ENCODE peak calls at places on chromosomes 12 and 14, in five cellular contexts. One of them, this sample, is unnamed.

GRCh38 chr12:68915055-68915454 is 17.9 kb downstream of the CPM start:
- DNase-seq in spleen: no peak
- DNase-seq in aorta: no peak
- DNase-seq in WERI-Rb-1: no peak
- DNase-seq in AG10803: peak; percentile 95
- DNase-seq in this sample: no peak

GRCh38 chr14:34781242-34781641 is 66.8 kb upstream of the CFL2 start:
- DNase-seq in spleen: no peak
- DNase-seq in aorta: peak; percentile 50
- DNase-seq in WERI-Rb-1: no peak
- DNase-seq in AG10803: peak; percentile 85
- DNase-seq in this sample: no peak

GRCh38 chr12:65355461-65355860 is 77.0 kb downstream of the MSRB3 start:
- DNase-seq in spleen: no peak
- DNase-seq in aorta: no peak
- DNase-seq in WERI-Rb-1: no peak
- DNase-seq in AG10803: peak; percentile 5
- DNase-seq in this sample: no peak

GRCh38 chr12:52074006-52074405 is 4.2 kb downstream of the ATG101 start:
- DNase-seq in spleen: peak; percentile 77
- DNase-seq in aorta: peak; percentile 41
- DNase-seq in WERI-Rb-1: no peak
- DNase-seq in AG10803: peak; percentile 81
- DNase-seq in this sample: no peak

GRCh38 chr14:35220920-35221319 is 71.3 kb upstream of the PSMA6 start:
- DNase-seq in spleen: no peak
- DNase-seq in aorta: no peak
- DNase-seq in WERI-Rb-1: no peak
- DNase-seq in AG10803: no peak
- DNase-seq in this sample: no peak

GRCh38 chr12:13727707-13728147 is 253.7 kb downstream of the GRIN2B start:
- DNase-seq in spleen: no peak
- DNase-seq in aorta: no peak
- DNase-seq in WERI-Rb-1: no peak
- DNase-seq in AG10803: no peak
- DNase-seq in this sample: no peak

GRCh38 chr14:32226051-32226450 is 23.0 kb upstream of the RNU6-8 start:
- DNase-seq in spleen: no peak
- DNase-seq in aorta: no peak
- DNase-seq in WERI-Rb-1: no peak
- DNase-seq in AG10803: peak; percentile 16
- DNase-seq in this sample: no peak

GRCh38 chr12:23014749-23015148 is 389.8 kb downstream of the ETNK1 start:
- DNase-seq in spleen: no peak
- DNase-seq in aorta: no peak
- DNase-seq in WERI-Rb-1: no peak
- DNase-seq in AG10803: no peak
- DNase-seq in this sample: no peak

GRCh38 chr12:64008596-64008995 is 164.1 kb downstream of the SRGAP1 start:
- DNase-seq in spleen: no peak
- DNase-seq in aorta: no peak
- DNase-seq in WERI-Rb-1: no peak
- DNase-seq in AG10803: no peak
- DNase-seq in this sample: no peak

GRCh38 chr12:65649126-65649525 is 175.2 kb upstream of the HMGA2 start:
- DNase-seq in spleen: no peak
- DNase-seq in aorta: no peak
- DNase-seq in WERI-Rb-1: no peak
- DNase-seq in AG10803: peak; percentile 98
- DNase-seq in this sample: no peak

GRCh38 chr14:21106191-21106505 is 5.3 kb downstream of the TMEM253 start:
- DNase-seq in spleen: no peak
- DNase-seq in aorta: no peak
- DNase-seq in WERI-Rb-1: no peak
- DNase-seq in AG10803: peak; percentile 36
- DNase-seq in this sample: no peak
- H3K4me3 ChIP-seq in spleen: no peak overlapping the region
- H3K4me3 ChIP-seq in aorta: no peak overlapping the region
- H3K4me3 ChIP-seq in WERI-Rb-1: peak overlapping the region; percentile 36
- H3K4me3 ChIP-seq in AG10803: no peak overlapping the region
- H3K4me3 ChIP-seq in this sample: no peak overlapping the region

GRCh38 chr14:104843006-104843405 is 22.1 kb upstream of the CEP170B start:
- DNase-seq in spleen: peak; percentile 30
- DNase-seq in aorta: no peak
- DNase-seq in WERI-Rb-1: no peak
- DNase-seq in AG10803: no peak
- DNase-seq in this sample: peak; percentile 59
- H3K4me3 ChIP-seq in spleen: no peak overlapping the region
- H3K4me3 ChIP-seq in aorta: no peak overlapping the region
- H3K4me3 ChIP-seq in WERI-Rb-1: no peak overlapping the region
- H3K4me3 ChIP-seq in AG10803: no peak overlapping the region
- H3K4me3 ChIP-seq in this sample: no peak overlapping the region

GRCh38 chr14:105477659-105478623 is 3.3 kb downstream of the CRIP2 start:
- DNase-seq in spleen: peak; percentile 88
- DNase-seq in aorta: no peak
- DNase-seq in WERI-Rb-1: no peak
- DNase-seq in AG10803: no peak
- DNase-seq in this sample: no peak

GRCh38 chr14:105478624-105479305 is 4.1 kb downstream of the CRIP2 start:
- DNase-seq in spleen: no peak
- DNase-seq in aorta: no peak
- DNase-seq in WERI-Rb-1: no peak
- DNase-seq in AG10803: no peak
- DNase-seq in this sample: no peak

GRCh38 chr14:105475269-105475915 is 771 bp downstream of the CRIP2 start:
- DNase-seq in spleen: no peak
- DNase-seq in aorta: peak; percentile 83
- DNase-seq in WERI-Rb-1: no peak
- DNase-seq in AG10803: no peak
- DNase-seq in this sample: no peak

GRCh38 chr14:105475916-105476845 is 1.6 kb downstream of the CRIP2 start:
- DNase-seq in spleen: peak; percentile 90
- DNase-seq in aorta: peak; percentile 80
- DNase-seq in WERI-Rb-1: no peak
- DNase-seq in AG10803: peak; percentile 43
- DNase-seq in this sample: no peak

GRCh38 chr14:105476937-105477658 is 2.5 kb downstream of the CRIP2 start:
- DNase-seq in spleen: no peak
- DNase-seq in aorta: no peak
- DNase-seq in WERI-Rb-1: no peak
- DNase-seq in AG10803: no peak
- DNase-seq in this sample: no peak
- H3K4me3 ChIP-seq in spleen: peak overlapping the region; percentile 80
- H3K4me3 ChIP-seq in aorta: peak overlapping the region; percentile 12
- H3K4me3 ChIP-seq in WERI-Rb-1: no peak overlapping the region
- H3K4me3 ChIP-seq in AG10803: peak overlapping the region; percentile 77
- H3K4me3 ChIP-seq in this sample: peak overlapping the region; percentile 73

DNA sequence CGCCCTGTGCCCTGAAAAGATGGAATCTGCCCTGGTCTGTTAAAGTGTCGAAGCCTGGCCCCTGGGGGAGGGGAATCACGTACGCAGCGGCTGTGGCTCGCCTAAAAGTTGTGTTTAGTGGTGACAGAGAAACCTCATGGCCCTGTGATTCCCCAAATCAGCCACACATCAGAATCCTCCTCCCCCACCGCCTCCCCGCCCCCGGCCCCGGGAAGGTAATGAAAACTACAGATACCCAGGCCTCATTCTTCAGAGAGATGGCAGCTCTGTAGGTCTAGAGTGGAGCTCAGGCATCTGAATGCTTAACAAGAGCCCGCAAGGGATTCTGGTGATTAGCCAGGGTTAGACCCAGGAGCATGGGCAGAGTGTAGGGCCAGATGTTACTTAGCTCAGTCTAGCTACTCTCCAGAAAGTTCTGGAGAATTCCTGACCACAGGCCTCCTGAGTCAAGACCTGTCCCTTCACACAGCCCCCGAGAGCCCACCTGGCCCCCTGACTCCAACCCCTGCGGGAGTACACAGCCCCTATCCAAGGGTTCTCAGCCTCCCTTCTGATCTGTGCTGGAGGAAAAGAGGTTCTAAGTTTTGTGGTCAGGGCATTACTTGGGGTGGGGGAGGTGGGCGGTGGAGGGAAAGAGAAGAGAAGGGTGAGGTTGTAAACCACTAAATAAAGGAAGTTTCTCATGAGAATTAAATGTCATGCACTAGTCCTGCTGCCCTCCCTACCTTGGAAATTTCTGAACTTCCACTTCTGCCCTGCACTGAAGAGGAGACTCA is 114.8 kb downstream of the PLXNC1 start:
- DNase-seq in spleen: peak; percentile 84
- DNase-seq in aorta: peak; percentile 64
- DNase-seq in WERI-Rb-1: no peak
- DNase-seq in AG10803: no peak
- DNase-seq in this sample: no peak
- H3K4me3 ChIP-seq in spleen: peak overlapping the region; percentile 38
- H3K4me3 ChIP-seq in aorta: no peak overlapping the region
- H3K4me3 ChIP-seq in WERI-Rb-1: no peak overlapping the region
- H3K4me3 ChIP-seq in AG10803: peak overlapping the region; percentile 68
- H3K4me3 ChIP-seq in this sample: peak overlapping the region; percentile 49

GRCh38 chr12:116556356-116556952 is 2.7 kb upstream of the MAP1LC3B2 start:
- DNase-seq in spleen: no peak
- DNase-seq in aorta: no peak
- DNase-seq in WERI-Rb-1: no peak
- DNase-seq in AG10803: no peak
- DNase-seq in this sample: no peak

GRCh38 chr12:116559080-116559329 is 176 bp upstream of the MAP1LC3B2 start:
- DNase-seq in spleen: no peak
- DNase-seq in aorta: no peak
- DNase-seq in WERI-Rb-1: no peak
- DNase-seq in AG10803: no peak
- DNase-seq in this sample: no peak

GRCh38 chr12:116556964-116557706 is 2.0 kb upstream of the MAP1LC3B2 start:
- DNase-seq in spleen: no peak
- DNase-seq in aorta: no peak
- DNase-seq in WERI-Rb-1: no peak
- DNase-seq in AG10803: peak; percentile 54
- DNase-seq in this sample: no peak

GRCh38 chr12:116559330-116560080 is at the start of gene MAP1LC3B2:
- DNase-seq in spleen: peak; percentile 94
- DNase-seq in aorta: peak; percentile 77
- DNase-seq in WERI-Rb-1: no peak
- DNase-seq in AG10803: peak; percentile 88
- DNase-seq in this sample: peak; percentile 76

DNA sequence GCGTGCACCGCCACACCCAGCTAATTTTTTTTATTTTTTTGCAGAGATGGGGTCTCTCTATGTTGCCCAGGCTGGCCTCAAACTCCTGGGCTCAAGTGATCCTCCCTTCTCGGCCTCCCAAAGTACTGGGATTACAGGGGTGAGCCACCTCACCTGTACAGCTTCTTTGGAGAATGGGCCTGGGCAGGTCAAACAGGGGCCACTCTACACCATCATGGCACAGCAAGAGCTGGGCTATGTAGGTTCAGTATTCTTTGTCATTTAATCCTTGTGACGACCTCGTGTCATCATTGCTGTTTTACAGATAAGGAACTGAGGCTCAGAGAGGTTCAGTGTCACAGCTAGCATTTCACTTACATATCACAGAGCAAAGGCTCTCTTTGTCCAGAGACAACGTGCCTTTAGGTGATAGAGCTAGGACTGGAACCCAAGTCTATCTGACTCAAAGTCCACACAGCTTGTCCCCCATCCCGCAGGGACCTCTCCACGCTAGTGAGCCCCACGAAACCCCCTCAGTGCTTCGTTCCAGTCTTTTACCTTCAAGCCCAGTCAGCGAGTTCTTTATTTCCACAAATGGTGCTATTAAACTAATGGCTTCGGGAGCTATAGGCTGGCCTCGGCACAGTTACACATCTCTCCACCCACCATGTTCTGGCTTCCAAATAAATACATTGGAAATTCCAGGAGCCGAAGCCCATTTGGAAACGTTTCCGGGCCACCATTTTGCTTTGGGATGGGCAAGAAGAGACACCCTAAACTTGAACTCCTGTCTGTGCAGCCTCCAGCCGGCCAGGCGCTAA is 701 bp upstream of the MAP1LC3B2 start:
- DNase-seq in spleen: no peak
- DNase-seq in aorta: no peak
- DNase-seq in WERI-Rb-1: no peak
- DNase-seq in AG10803: no peak
- DNase-seq in this sample: no peak
- H3K4me3 ChIP-seq in spleen: no peak overlapping the region
- H3K4me3 ChIP-seq in aorta: no peak overlapping the region
- H3K4me3 ChIP-seq in WERI-Rb-1: no peak overlapping the region
- H3K4me3 ChIP-seq in AG10803: no peak overlapping the region
- H3K4me3 ChIP-seq in this sample: no peak overlapping the region

GRCh38 chr12:27192118-27192802 is 51.8 kb upstream of the STK38L start:
- DNase-seq in spleen: no peak
- DNase-seq in aorta: no peak
- DNase-seq in WERI-Rb-1: no peak
- DNase-seq in AG10803: no peak
- DNase-seq in this sample: no peak

GRCh38 chr12:27193106-27193505 is 51.0 kb upstream of the STK38L start:
- DNase-seq in spleen: no peak
- DNase-seq in aorta: no peak
- DNase-seq in WERI-Rb-1: no peak
- DNase-seq in AG10803: peak; percentile 83
- DNase-seq in this sample: no peak

GRCh38 chr12:27187697-27188096 is 56.4 kb upstream of the STK38L start:
- DNase-seq in spleen: no peak
- DNase-seq in aorta: no peak
- DNase-seq in WERI-Rb-1: no peak
- DNase-seq in AG10803: no peak
- DNase-seq in this sample: no peak

GRCh38 chr12:27191531-27191930 is 52.6 kb upstream of the STK38L start:
- DNase-seq in spleen: no peak
- DNase-seq in aorta: no peak
- DNase-seq in WERI-Rb-1: no peak
- DNase-seq in AG10803: no peak
- DNase-seq in this sample: no peak

DNA sequence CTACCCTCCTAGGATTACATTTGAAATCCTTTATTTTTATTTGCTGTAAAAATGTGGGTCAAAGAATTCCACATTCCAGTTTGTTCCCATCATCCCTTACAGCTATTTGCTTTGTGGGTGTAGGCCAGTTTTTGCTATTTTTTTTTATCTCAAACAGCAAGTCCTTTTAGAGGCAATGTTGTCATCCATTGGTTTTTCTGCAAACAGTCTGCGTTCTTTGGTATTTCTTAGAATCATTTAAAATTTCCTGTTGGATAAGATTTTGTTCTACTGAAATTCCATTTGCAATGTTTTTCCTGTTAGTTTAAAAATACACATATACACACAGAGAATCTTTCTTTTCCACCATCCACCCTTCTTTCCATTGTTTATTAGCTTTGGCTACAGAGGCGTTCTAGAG is 53.3 kb upstream of the STK38L start:
- DNase-seq in spleen: no peak
- DNase-seq in aorta: no peak
- DNase-seq in WERI-Rb-1: no peak
- DNase-seq in AG10803: peak; percentile 76
- DNase-seq in this sample: no peak
- H3K4me3 ChIP-seq in spleen: no peak overlapping the region
- H3K4me3 ChIP-seq in aorta: no peak overlapping the region
- H3K4me3 ChIP-seq in WERI-Rb-1: no peak overlapping the region
- H3K4me3 ChIP-seq in AG10803: no peak overlapping the region
- H3K4me3 ChIP-seq in this sample: no peak overlapping the region

GRCh38 chr14:102827716-102828115 is 50.5 kb downstream of the TRAF3 start:
- DNase-seq in spleen: no peak
- DNase-seq in aorta: no peak
- DNase-seq in WERI-Rb-1: no peak
- DNase-seq in AG10803: no peak
- DNase-seq in this sample: no peak
- H3K4me3 ChIP-seq in spleen: no peak overlapping the region
- H3K4me3 ChIP-seq in aorta: no peak overlapping the region
- H3K4me3 ChIP-seq in WERI-Rb-1: no peak overlapping the region
- H3K4me3 ChIP-seq in AG10803: no peak overlapping the region
- H3K4me3 ChIP-seq in this sample: no peak overlapping the region

GRCh38 chr12:47910486-47910885 is 5.7 kb upstream of the VDR start:
- DNase-seq in spleen: no peak
- DNase-seq in aorta: no peak
- DNase-seq in WERI-Rb-1: no peak
- DNase-seq in AG10803: peak; percentile 88
- DNase-seq in this sample: peak; percentile 15
- H3K4me3 ChIP-seq in spleen: no peak overlapping the region
- H3K4me3 ChIP-seq in aorta: no peak overlapping the region
- H3K4me3 ChIP-seq in WERI-Rb-1: no peak overlapping the region
- H3K4me3 ChIP-seq in AG10803: no peak overlapping the region
- H3K4me3 ChIP-seq in this sample: no peak overlapping the region

This sample was measured in sigmoid colon.